ENCODE peak calls at places on chromosomes 4 and X, in seven cellular contexts. One of them, this sample, is unnamed.

GRCh38 chrX:545488-545887 is 85.1 kb upstream of the SHOX start:
- DNase-seq in activated CD8-positive, alpha-beta T cell treated with anti-CD3 and anti-CD28 coated beads, Interleukin-2, amount 10 ng/mL, durations not matched to agents 7 days and 5 days: no peak
- DNase-seq in Caco-2: no peak
- DNase-seq in HEK293T: no peak
- DNase-seq in effector memory CD4-positive, alpha-beta T cell: no peak
- DNase-seq in D341Med: no peak
- DNase-seq in mesothelial cell of epicardium: no peak
- DNase-seq in this sample: peak; percentile 43

GRCh38 chr4:7132249-7132648 is 60.1 kb upstream of the SORCS2 start:
- DNase-seq in HEK293T: no peak
- DNase-seq in D341Med: no peak
- DNase-seq in mesothelial cell of epicardium: no peak
- DNase-seq in activated CD8-positive, alpha-beta T cell treated with anti-CD3 and anti-CD28 coated beads, Interleukin-2, amount 10 ng/mL, durations not matched to agents 7 days and 5 days: no peak
- DNase-seq in effector memory CD4-positive, alpha-beta T cell: no peak
- DNase-seq in Caco-2: no peak
- DNase-seq in this sample: no peak

GRCh38 chrX:52424658-52425057 is 55.8 kb downstream of the XAGE2 start:
- DNase-seq in HEK293T: no peak
- DNase-seq in effector memory CD4-positive, alpha-beta T cell: no peak
- DNase-seq in Caco-2: no peak
- DNase-seq in mesothelial cell of epicardium: no peak
- DNase-seq in activated CD8-positive, alpha-beta T cell treated with anti-CD3 and anti-CD28 coated beads, Interleukin-2, amount 10 ng/mL, durations not matched to agents 7 days and 5 days: no peak
- DNase-seq in D341Med: no peak
- DNase-seq in this sample: peak; percentile 20

GRCh38 chrX:42976729-42977366 is 198.9 kb upstream of the PPP1R2C start:
- DNase-seq in activated CD8-positive, alpha-beta T cell treated with anti-CD3 and anti-CD28 coated beads, Interleukin-2, amount 10 ng/mL, durations not matched to agents 7 days and 5 days: no peak
- DNase-seq in HEK293T: no peak
- DNase-seq in D341Med: no peak
- DNase-seq in mesothelial cell of epicardium: no peak
- DNase-seq in Caco-2: peak; percentile 64
- DNase-seq in effector memory CD4-positive, alpha-beta T cell: no peak
- DNase-seq in this sample: no peak

GRCh38 chr4:101649790-101650450 is 140.6 kb upstream of the BANK1 start:
- DNase-seq in effector memory CD4-positive, alpha-beta T cell: no peak
- DNase-seq in mesothelial cell of epicardium: no peak
- DNase-seq in D341Med: no peak
- DNase-seq in activated CD8-positive, alpha-beta T cell treated with anti-CD3 and anti-CD28 coated beads, Interleukin-2, amount 10 ng/mL, durations not matched to agents 7 days and 5 days: no peak
- DNase-seq in HEK293T: no peak
- DNase-seq in Caco-2: no peak
- DNase-seq in this sample: no peak

GRCh38 chr4:88758264-88758663 is 60.6 kb upstream of the NAP1L5 start:
- DNase-seq in HEK293T: no peak
- DNase-seq in D341Med: no peak
- DNase-seq in mesothelial cell of epicardium: no peak
- DNase-seq in activated CD8-positive, alpha-beta T cell treated with anti-CD3 and anti-CD28 coated beads, Interleukin-2, amount 10 ng/mL, durations not matched to agents 7 days and 5 days: no peak
- DNase-seq in effector memory CD4-positive, alpha-beta T cell: no peak
- DNase-seq in Caco-2: no peak
- DNase-seq in this sample: no peak

GRCh38 chr4:85986266-85986665 is 373.6 kb downstream of the MAPK10 start:
- DNase-seq in HEK293T: no peak
- DNase-seq in effector memory CD4-positive, alpha-beta T cell: no peak
- DNase-seq in activated CD8-positive, alpha-beta T cell treated with anti-CD3 and anti-CD28 coated beads, Interleukin-2, amount 10 ng/mL, durations not matched to agents 7 days and 5 days: no peak
- DNase-seq in mesothelial cell of epicardium: no peak
- DNase-seq in D341Med: no peak
- DNase-seq in Caco-2: no peak
- DNase-seq in this sample: no peak

GRCh38 chr4:122709236-122709635 is 23.3 kb upstream of the BBS12 start:
- DNase-seq in effector memory CD4-positive, alpha-beta T cell: no peak
- DNase-seq in HEK293T: no peak
- DNase-seq in mesothelial cell of epicardium: no peak
- DNase-seq in activated CD8-positive, alpha-beta T cell treated with anti-CD3 and anti-CD28 coated beads, Interleukin-2, amount 10 ng/mL, durations not matched to agents 7 days and 5 days: no peak
- DNase-seq in D341Med: no peak
- DNase-seq in Caco-2: no peak
- DNase-seq in this sample: no peak

GRCh38 chr4:7547368-7548040 is 112.8 kb upstream of the PSAPL1 start:
- DNase-seq in HEK293T: no peak
- DNase-seq in effector memory CD4-positive, alpha-beta T cell: no peak
- DNase-seq in activated CD8-positive, alpha-beta T cell treated with anti-CD3 and anti-CD28 coated beads, Interleukin-2, amount 10 ng/mL, durations not matched to agents 7 days and 5 days: no peak
- DNase-seq in D341Med: no peak
- DNase-seq in mesothelial cell of epicardium: no peak
- DNase-seq in Caco-2: no peak
- DNase-seq in this sample: no peak

GRCh38 chrX:155966876-155967275 is 30.6 kb upstream of the IL9R start:
- DNase-seq in mesothelial cell of epicardium: no peak
- DNase-seq in Caco-2: peak; percentile 21
- DNase-seq in D341Med: peak; percentile 68
- DNase-seq in effector memory CD4-positive, alpha-beta T cell: no peak
- DNase-seq in HEK293T: peak; percentile 58
- DNase-seq in activated CD8-positive, alpha-beta T cell treated with anti-CD3 and anti-CD28 coated beads, Interleukin-2, amount 10 ng/mL, durations not matched to agents 7 days and 5 days: peak; percentile 71
- DNase-seq in this sample: no peak

GRCh38 chr4:125389713-125390112 is 75.0 kb downstream of the FAT4 start:
- DNase-seq in effector memory CD4-positive, alpha-beta T cell: no peak
- DNase-seq in activated CD8-positive, alpha-beta T cell treated with anti-CD3 and anti-CD28 coated beads, Interleukin-2, amount 10 ng/mL, durations not matched to agents 7 days and 5 days: no peak
- DNase-seq in HEK293T: no peak
- DNase-seq in D341Med: no peak
- DNase-seq in mesothelial cell of epicardium: no peak
- DNase-seq in Caco-2: no peak
- DNase-seq in this sample: peak; percentile 92

GRCh38 chr4:107283587-107284559 is 247.8 kb upstream of the DKK2 start:
- DNase-seq in activated CD8-positive, alpha-beta T cell treated with anti-CD3 and anti-CD28 coated beads, Interleukin-2, amount 10 ng/mL, durations not matched to agents 7 days and 5 days: no peak
- DNase-seq in D341Med: no peak
- DNase-seq in HEK293T: no peak
- DNase-seq in effector memory CD4-positive, alpha-beta T cell: no peak
- DNase-seq in Caco-2: no peak
- DNase-seq in mesothelial cell of epicardium: no peak
- DNase-seq in this sample: peak; percentile 91

GRCh38 chr4:52076731-52077130 is 25.6 kb downstream of the SPATA18 start:
- DNase-seq in activated CD8-positive, alpha-beta T cell treated with anti-CD3 and anti-CD28 coated beads, Interleukin-2, amount 10 ng/mL, durations not matched to agents 7 days and 5 days: no peak
- DNase-seq in effector memory CD4-positive, alpha-beta T cell: no peak
- DNase-seq in D341Med: no peak
- DNase-seq in HEK293T: no peak
- DNase-seq in mesothelial cell of epicardium: peak; percentile 50
- DNase-seq in Caco-2: no peak
- DNase-seq in this sample: no peak

GRCh38 chr4:129747756-129748155 is 651.8 kb downstream of the C4orf33 start:
- DNase-seq in effector memory CD4-positive, alpha-beta T cell: no peak
- DNase-seq in Caco-2: no peak
- DNase-seq in HEK293T: no peak
- DNase-seq in D341Med: no peak
- DNase-seq in mesothelial cell of epicardium: peak; percentile 41
- DNase-seq in activated CD8-positive, alpha-beta T cell treated with anti-CD3 and anti-CD28 coated beads, Interleukin-2, amount 10 ng/mL, durations not matched to agents 7 days and 5 days: no peak
- DNase-seq in this sample: no peak

GRCh38 chrX:39302838-39303237 is 501.6 kb downstream of the MID1IP1 start:
- DNase-seq in activated CD8-positive, alpha-beta T cell treated with anti-CD3 and anti-CD28 coated beads, Interleukin-2, amount 10 ng/mL, durations not matched to agents 7 days and 5 days: no peak
- DNase-seq in Caco-2: no peak
- DNase-seq in HEK293T: no peak
- DNase-seq in effector memory CD4-positive, alpha-beta T cell: no peak
- DNase-seq in D341Med: no peak
- DNase-seq in mesothelial cell of epicardium: no peak
- DNase-seq in this sample: no peak

GRCh38 chrX:46904626-46905025 is 7.6 kb upstream of the JADE3 start:
- DNase-seq in mesothelial cell of epicardium: no peak
- DNase-seq in effector memory CD4-positive, alpha-beta T cell: no peak
- DNase-seq in Caco-2: no peak
- DNase-seq in D341Med: no peak
- DNase-seq in activated CD8-positive, alpha-beta T cell treated with anti-CD3 and anti-CD28 coated beads, Interleukin-2, amount 10 ng/mL, durations not matched to agents 7 days and 5 days: no peak
- DNase-seq in HEK293T: no peak
- DNase-seq in this sample: no peak

GRCh38 chr4:41178372-41179085 is 35.8 kb downstream of the APBB2 start:
- DNase-seq in effector memory CD4-positive, alpha-beta T cell: no peak
- DNase-seq in mesothelial cell of epicardium: no peak
- DNase-seq in HEK293T: no peak
- DNase-seq in activated CD8-positive, alpha-beta T cell treated with anti-CD3 and anti-CD28 coated beads, Interleukin-2, amount 10 ng/mL, durations not matched to agents 7 days and 5 days: no peak
- DNase-seq in D341Med: no peak
- DNase-seq in Caco-2: no peak
- DNase-seq in this sample: peak; percentile 94

GRCh38 chr4:13516315-13516860 is 27.9 kb downstream of the NKX3-2 start:
- DNase-seq in D341Med: no peak
- DNase-seq in Caco-2: no peak
- DNase-seq in activated CD8-positive, alpha-beta T cell treated with anti-CD3 and anti-CD28 coated beads, Interleukin-2, amount 10 ng/mL, durations not matched to agents 7 days and 5 days: no peak
- DNase-seq in effector memory CD4-positive, alpha-beta T cell: no peak
- DNase-seq in HEK293T: no peak
- DNase-seq in mesothelial cell of epicardium: no peak
- DNase-seq in this sample: no peak

GRCh38 chr4:188986271-188986689 is 847.0 kb downstream of the TRIML1 start:
- DNase-seq in Caco-2: no peak
- DNase-seq in mesothelial cell of epicardium: no peak
- DNase-seq in D341Med: no peak
- DNase-seq in effector memory CD4-positive, alpha-beta T cell: no peak
- DNase-seq in HEK293T: no peak
- DNase-seq in activated CD8-positive, alpha-beta T cell treated with anti-CD3 and anti-CD28 coated beads, Interleukin-2, amount 10 ng/mL, durations not matched to agents 7 days and 5 days: no peak
- DNase-seq in this sample: peak; percentile 47

GRCh38 chr4:945274-946102 is 13.2 kb downstream of the TMEM175 start:
- DNase-seq in effector memory CD4-positive, alpha-beta T cell: no peak
- DNase-seq in activated CD8-positive, alpha-beta T cell treated with anti-CD3 and anti-CD28 coated beads, Interleukin-2, amount 10 ng/mL, durations not matched to agents 7 days and 5 days: no peak
- DNase-seq in Caco-2: no peak
- DNase-seq in HEK293T: no peak
- DNase-seq in mesothelial cell of epicardium: no peak
- DNase-seq in D341Med: no peak
- DNase-seq in this sample: no peak

GRCh38 chr4:38154681-38155588 is 194.7 kb downstream of the PTTG2 start:
- DNase-seq in D341Med: no peak
- DNase-seq in Caco-2: no peak
- DNase-seq in mesothelial cell of epicardium: no peak
- DNase-seq in activated CD8-positive, alpha-beta T cell treated with anti-CD3 and anti-CD28 coated beads, Interleukin-2, amount 10 ng/mL, durations not matched to agents 7 days and 5 days: peak; percentile 33
- DNase-seq in HEK293T: no peak
- DNase-seq in effector memory CD4-positive, alpha-beta T cell: no peak
- DNase-seq in this sample: no peak

GRCh38 chr4:41749650-41750049 is 1.1 kb upstream of the PHOX2B start:
- DNase-seq in HEK293T: no peak
- DNase-seq in mesothelial cell of epicardium: no peak
- DNase-seq in Caco-2: no peak
- DNase-seq in effector memory CD4-positive, alpha-beta T cell: no peak
- DNase-seq in D341Med: no peak
- DNase-seq in activated CD8-positive, alpha-beta T cell treated with anti-CD3 and anti-CD28 coated beads, Interleukin-2, amount 10 ng/mL, durations not matched to agents 7 days and 5 days: no peak
- DNase-seq in this sample: no peak

GRCh38 chrX:107978707-107979307 is 3.4 kb downstream of the TEX13B start:
- DNase-seq in Caco-2: peak; percentile 30
- DNase-seq in D341Med: no peak
- DNase-seq in activated CD8-positive, alpha-beta T cell treated with anti-CD3 and anti-CD28 coated beads, Interleukin-2, amount 10 ng/mL, durations not matched to agents 7 days and 5 days: no peak
- DNase-seq in HEK293T: peak; percentile 55
- DNase-seq in mesothelial cell of epicardium: no peak
- DNase-seq in effector memory CD4-positive, alpha-beta T cell: no peak
- DNase-seq in this sample: no peak

GRCh38 chrX:53440631-53441517 is 6.7 kb upstream of the HSD17B10 start:
- DNase-seq in D341Med: no peak
- DNase-seq in Caco-2: peak; percentile 8
- DNase-seq in activated CD8-positive, alpha-beta T cell treated with anti-CD3 and anti-CD28 coated beads, Interleukin-2, amount 10 ng/mL, durations not matched to agents 7 days and 5 days: peak; percentile 26
- DNase-seq in mesothelial cell of epicardium: no peak
- DNase-seq in effector memory CD4-positive, alpha-beta T cell: no peak
- DNase-seq in HEK293T: no peak
- DNase-seq in this sample: no peak